ENCODE peak calls at places on chromosomes 7 and 10, in nine cellular contexts. One of them, this sample, is unnamed.
A peak's percentile ranks its signal among the peaks of the same experiment; 100 is the strongest.

GRCh38 chr7:87608443-87608842 is 7.8 kb upstream of the ABCB1 start:
- DNase-seq in IMR-90: no peak
- DNase-seq in bronchial epithelial cell: no peak
- DNase-seq in right lobe of liver: no peak
- DNase-seq in BJ: no peak
- DNase-seq in fibroblast of mammary gland: no peak
- DNase-seq in cardiac muscle cell: no peak
- DNase-seq in upper lobe of left lung: no peak
- DNase-seq in CD8-positive, alpha-beta T cell: no peak
- DNase-seq in this sample: no peak

GRCh38 chr10:65556006-65556405 is 1369.8 kb upstream of the LRRTM3 start:
- DNase-seq in CD8-positive, alpha-beta T cell: no peak
- DNase-seq in fibroblast of mammary gland: no peak
- DNase-seq in cardiac muscle cell: no peak
- DNase-seq in right lobe of liver: no peak
- DNase-seq in IMR-90: no peak
- DNase-seq in upper lobe of left lung: no peak
- DNase-seq in bronchial epithelial cell: no peak
- DNase-seq in BJ: no peak
- DNase-seq in this sample: no peak

GRCh38 chr7:84085147-84085546 is 109.4 kb downstream of the SEMA3A start:
- DNase-seq in right lobe of liver: no peak
- DNase-seq in cardiac muscle cell: peak; percentile 42
- DNase-seq in upper lobe of left lung: no peak
- DNase-seq in IMR-90: peak; percentile 85
- DNase-seq in fibroblast of mammary gland: peak; percentile 76
- DNase-seq in bronchial epithelial cell: peak; percentile 65
- DNase-seq in CD8-positive, alpha-beta T cell: no peak
- DNase-seq in BJ: no peak
- DNase-seq in this sample: no peak

GRCh38 chr7:84372712-84373111 is 178.1 kb upstream of the SEMA3A start:
- DNase-seq in BJ: no peak
- DNase-seq in cardiac muscle cell: peak; percentile 76
- DNase-seq in bronchial epithelial cell: peak; percentile 35
- DNase-seq in CD8-positive, alpha-beta T cell: no peak
- DNase-seq in upper lobe of left lung: no peak
- DNase-seq in IMR-90: peak; percentile 52
- DNase-seq in fibroblast of mammary gland: peak; percentile 56
- DNase-seq in right lobe of liver: no peak
- DNase-seq in this sample: no peak

GRCh38 chr10:91798736-91799579 is 732 bp downstream of the TNKS2 start:
- DNase-seq in BJ: peak; percentile 18
- DNase-seq in IMR-90: peak; percentile 50
- DNase-seq in upper lobe of left lung: no peak
- DNase-seq in bronchial epithelial cell: peak; percentile 69
- DNase-seq in right lobe of liver: peak; percentile 65
- DNase-seq in fibroblast of mammary gland: peak; percentile 56
- DNase-seq in CD8-positive, alpha-beta T cell: peak; percentile 56
- DNase-seq in cardiac muscle cell: peak; percentile 51
- DNase-seq in this sample: no peak

GRCh38 chr7:129742267-129742666 is 130.7 kb downstream of the NRF1 start:
- DNase-seq in cardiac muscle cell: no peak
- DNase-seq in bronchial epithelial cell: no peak
- DNase-seq in right lobe of liver: no peak
- DNase-seq in CD8-positive, alpha-beta T cell: no peak
- DNase-seq in IMR-90: no peak
- DNase-seq in fibroblast of mammary gland: no peak
- DNase-seq in upper lobe of left lung: no peak
- DNase-seq in BJ: no peak
- DNase-seq in this sample: no peak

GRCh38 chr10:15253951-15254807 is 85.7 kb upstream of the NMT2 start:
- DNase-seq in CD8-positive, alpha-beta T cell: no peak
- DNase-seq in bronchial epithelial cell: no peak
- DNase-seq in right lobe of liver: no peak
- DNase-seq in upper lobe of left lung: no peak
- DNase-seq in IMR-90: no peak
- DNase-seq in cardiac muscle cell: no peak
- DNase-seq in BJ: no peak
- DNase-seq in fibroblast of mammary gland: no peak
- DNase-seq in this sample: no peak

GRCh38 chr10:85601526-85601925 is 765.1 kb downstream of the GRID1 start:
- DNase-seq in BJ: no peak
- DNase-seq in fibroblast of mammary gland: no peak
- DNase-seq in upper lobe of left lung: no peak
- DNase-seq in bronchial epithelial cell: no peak
- DNase-seq in IMR-90: no peak
- DNase-seq in right lobe of liver: peak; percentile 10
- DNase-seq in cardiac muscle cell: no peak
- DNase-seq in CD8-positive, alpha-beta T cell: no peak
- DNase-seq in this sample: no peak

GRCh38 chr7:103660455-103661371 is 214.7 kb upstream of the SLC26A5 start:
- DNase-seq in fibroblast of mammary gland: peak; percentile 69
- DNase-seq in right lobe of liver: no peak
- DNase-seq in CD8-positive, alpha-beta T cell: no peak
- DNase-seq in cardiac muscle cell: peak; percentile 14
- DNase-seq in bronchial epithelial cell: peak; percentile 88
- DNase-seq in upper lobe of left lung: no peak
- DNase-seq in BJ: no peak
- DNase-seq in IMR-90: peak; percentile 75
- DNase-seq in this sample: no peak

GRCh38 chr10:132106431-132106830 is 40.7 kb downstream of the JAKMIP3 start:
- DNase-seq in IMR-90: no peak
- DNase-seq in upper lobe of left lung: no peak
- DNase-seq in bronchial epithelial cell: no peak
- DNase-seq in fibroblast of mammary gland: no peak
- DNase-seq in cardiac muscle cell: no peak
- DNase-seq in BJ: no peak
- DNase-seq in CD8-positive, alpha-beta T cell: no peak
- DNase-seq in right lobe of liver: peak; percentile 24
- DNase-seq in this sample: no peak

GRCh38 chr10:23439920-23440875 is 1.3 kb downstream of the OTUD1 start:
- DNase-seq in IMR-90: peak; percentile 37
- DNase-seq in bronchial epithelial cell: peak; percentile 64
- DNase-seq in BJ: no peak
- DNase-seq in cardiac muscle cell: peak; percentile 33
- DNase-seq in right lobe of liver: peak; percentile 54
- DNase-seq in fibroblast of mammary gland: peak; percentile 78
- DNase-seq in upper lobe of left lung: peak; percentile 50
- DNase-seq in CD8-positive, alpha-beta T cell: peak; percentile 20
- DNase-seq in this sample: peak; percentile 3

GRCh38 chr10:92068900-92069299 is 145.3 kb downstream of the BTAF1 start:
- DNase-seq in right lobe of liver: no peak
- DNase-seq in BJ: no peak
- DNase-seq in CD8-positive, alpha-beta T cell: no peak
- DNase-seq in IMR-90: peak; percentile 89
- DNase-seq in cardiac muscle cell: no peak
- DNase-seq in upper lobe of left lung: no peak
- DNase-seq in bronchial epithelial cell: no peak
- DNase-seq in fibroblast of mammary gland: peak; percentile 12
- DNase-seq in this sample: no peak

GRCh38 chr7:139396323-139396951 is 36.7 kb downstream of the LUC7L2 start:
- DNase-seq in CD8-positive, alpha-beta T cell: no peak
- DNase-seq in upper lobe of left lung: no peak
- DNase-seq in IMR-90: peak; percentile 13
- DNase-seq in cardiac muscle cell: no peak
- DNase-seq in bronchial epithelial cell: no peak
- DNase-seq in right lobe of liver: no peak
- DNase-seq in BJ: no peak
- DNase-seq in fibroblast of mammary gland: peak; percentile 2
- DNase-seq in this sample: no peak

GRCh38 chr7:112266595-112267270 is 60.2 kb downstream of the ZNF277 start:
- DNase-seq in IMR-90: peak; percentile 40
- DNase-seq in cardiac muscle cell: peak; percentile 63
- DNase-seq in BJ: no peak
- DNase-seq in CD8-positive, alpha-beta T cell: no peak
- DNase-seq in upper lobe of left lung: no peak
- DNase-seq in bronchial epithelial cell: no peak
- DNase-seq in fibroblast of mammary gland: peak; percentile 58
- DNase-seq in right lobe of liver: no peak
- DNase-seq in this sample: peak; percentile 34

GRCh38 chr10:133176546-133176945 is 16.5 kb downstream of the KNDC1 start:
- DNase-seq in IMR-90: no peak
- DNase-seq in right lobe of liver: peak; percentile 26
- DNase-seq in cardiac muscle cell: no peak
- DNase-seq in BJ: no peak
- DNase-seq in CD8-positive, alpha-beta T cell: no peak
- DNase-seq in bronchial epithelial cell: no peak
- DNase-seq in upper lobe of left lung: no peak
- DNase-seq in fibroblast of mammary gland: no peak
- DNase-seq in this sample: no peak

GRCh38 chr7:80135306-80136104 is 874 bp downstream of the GNAI1 start:
- DNase-seq in CD8-positive, alpha-beta T cell: peak; percentile 10
- DNase-seq in cardiac muscle cell: peak; percentile 43
- DNase-seq in upper lobe of left lung: peak; percentile 91
- DNase-seq in IMR-90: peak; percentile 32
- DNase-seq in right lobe of liver: no peak
- DNase-seq in bronchial epithelial cell: peak; percentile 37
- DNase-seq in fibroblast of mammary gland: peak; percentile 23
- DNase-seq in BJ: no peak
- DNase-seq in this sample: no peak

GRCh38 chr7:150325110-150325611 is 1.8 kb upstream of the ACTR3C start:
- DNase-seq in IMR-90: peak; percentile 17
- DNase-seq in cardiac muscle cell: peak; percentile 95
- DNase-seq in upper lobe of left lung: peak; percentile 80
- DNase-seq in BJ: no peak
- DNase-seq in right lobe of liver: peak; percentile 72
- DNase-seq in fibroblast of mammary gland: peak; percentile 26
- DNase-seq in bronchial epithelial cell: no peak
- DNase-seq in CD8-positive, alpha-beta T cell: no peak
- DNase-seq in this sample: peak; percentile 42

GRCh38 chr10:70585555-70586243 is 16.8 kb downstream of the PRF1 start:
- DNase-seq in fibroblast of mammary gland: no peak
- DNase-seq in bronchial epithelial cell: no peak
- DNase-seq in upper lobe of left lung: no peak
- DNase-seq in BJ: no peak
- DNase-seq in CD8-positive, alpha-beta T cell: no peak
- DNase-seq in IMR-90: no peak
- DNase-seq in cardiac muscle cell: no peak
- DNase-seq in right lobe of liver: peak; percentile 14
- DNase-seq in this sample: no peak

GRCh38 chr7:75559355-75559986 is 67.4 kb downstream of the SPDYE5 start:
- DNase-seq in upper lobe of left lung: peak; percentile 72
- DNase-seq in fibroblast of mammary gland: no peak
- DNase-seq in right lobe of liver: no peak
- DNase-seq in BJ: no peak
- DNase-seq in bronchial epithelial cell: no peak
- DNase-seq in cardiac muscle cell: no peak
- DNase-seq in CD8-positive, alpha-beta T cell: no peak
- DNase-seq in IMR-90: no peak
- DNase-seq in this sample: no peak

DNA sequence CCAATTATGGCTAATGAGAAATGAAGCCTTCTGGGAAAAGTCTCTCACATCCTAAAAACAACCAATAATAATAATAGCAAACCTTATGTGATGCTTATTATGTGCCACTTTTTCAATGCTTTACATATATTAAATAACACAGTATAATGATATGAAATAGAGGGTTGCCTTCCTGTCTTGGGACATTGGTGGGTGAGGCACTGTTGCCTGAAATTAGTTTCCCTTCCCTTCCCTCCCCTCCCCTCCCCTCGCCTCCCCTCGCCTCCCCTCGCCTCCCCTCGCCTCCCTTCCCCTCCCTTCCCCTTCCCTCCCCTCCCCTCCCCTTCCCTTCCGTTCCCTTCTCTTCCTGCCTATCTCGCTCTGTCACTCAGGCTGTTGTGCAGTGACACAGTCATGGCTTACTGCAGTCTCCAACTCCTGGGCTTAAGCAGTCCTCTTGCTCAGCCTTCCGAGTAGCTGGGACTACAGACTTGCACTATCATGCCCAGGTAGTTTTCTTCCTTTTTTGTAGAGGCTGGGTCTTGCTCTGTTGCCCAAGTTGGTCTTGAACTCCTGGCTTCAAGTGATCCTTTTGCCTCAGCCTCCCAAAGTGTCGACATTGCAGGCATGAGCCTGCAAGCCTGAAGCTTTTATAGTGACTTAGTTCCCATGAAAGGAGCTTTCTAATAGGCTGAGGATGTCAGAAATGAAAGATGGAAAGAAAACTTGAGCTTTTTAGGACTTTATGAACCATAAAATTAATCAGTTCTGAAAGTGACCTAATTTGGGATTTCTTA is 47.9 kb downstream of the PHTF2 start:
- DNase-seq in BJ: no peak
- DNase-seq in bronchial epithelial cell: no peak
- DNase-seq in right lobe of liver: no peak
- DNase-seq in CD8-positive, alpha-beta T cell: no peak
- DNase-seq in IMR-90: no peak
- DNase-seq in upper lobe of left lung: no peak
- DNase-seq in fibroblast of mammary gland: no peak
- DNase-seq in cardiac muscle cell: no peak
- DNase-seq in this sample: no peak
- TF ChIP-seq CTCF in BJ: no peak
- TF ChIP-seq CTCF in bronchial epithelial cell: no peak
- TF ChIP-seq CTCF in right lobe of liver: no peak
- TF ChIP-seq CTCF in CD8-positive, alpha-beta T cell: no peak
- TF ChIP-seq CTCF in IMR-90: no peak
- TF ChIP-seq CTCF in upper lobe of left lung: no peak
- TF ChIP-seq CTCF in fibroblast of mammary gland: no peak
- TF ChIP-seq CTCF in cardiac muscle cell: no peak
- TF ChIP-seq CTCF in this sample: no peak

GRCh38 chr7:123323689-123324088 is 123.9 kb upstream of the SLC13A1 start:
- DNase-seq in fibroblast of mammary gland: no peak
- DNase-seq in right lobe of liver: no peak
- DNase-seq in bronchial epithelial cell: no peak
- DNase-seq in CD8-positive, alpha-beta T cell: no peak
- DNase-seq in BJ: no peak
- DNase-seq in cardiac muscle cell: no peak
- DNase-seq in IMR-90: no peak
- DNase-seq in upper lobe of left lung: no peak
- DNase-seq in this sample: no peak
- H3K4me3 ChIP-seq in fibroblast of mammary gland: no peak overlapping the region
- H3K4me3 ChIP-seq in right lobe of liver: no peak overlapping the region
- H3K4me3 ChIP-seq in bronchial epithelial cell: no peak overlapping the region
- H3K4me3 ChIP-seq in CD8-positive, alpha-beta T cell: no peak overlapping the region
- H3K4me3 ChIP-seq in BJ: no peak overlapping the region
- H3K4me3 ChIP-seq in cardiac muscle cell: no peak overlapping the region
- H3K4me3 ChIP-seq in IMR-90: no peak overlapping the region
- H3K4me3 ChIP-seq in upper lobe of left lung: no peak overlapping the region
- H3K4me3 ChIP-seq in this sample: no peak overlapping the region

GRCh38 chr7:28623863-28624262 is 211.5 kb downstream of the CREB5 start:
- DNase-seq in CD8-positive, alpha-beta T cell: no peak
- DNase-seq in right lobe of liver: no peak
- DNase-seq in IMR-90: no peak
- DNase-seq in upper lobe of left lung: no peak
- DNase-seq in cardiac muscle cell: no peak
- DNase-seq in bronchial epithelial cell: peak; percentile 56
- DNase-seq in fibroblast of mammary gland: peak; percentile 14
- DNase-seq in BJ: no peak
- DNase-seq in this sample: no peak
- TF ChIP-seq CTCF in CD8-positive, alpha-beta T cell: no peak
- TF ChIP-seq CTCF in right lobe of liver: peak; percentile 34
- TF ChIP-seq CTCF in IMR-90: no peak
- TF ChIP-seq CTCF in upper lobe of left lung: no peak
- TF ChIP-seq CTCF in cardiac muscle cell: peak; percentile 16
- TF ChIP-seq CTCF in bronchial epithelial cell: peak; percentile 18
- TF ChIP-seq CTCF in fibroblast of mammary gland: peak; percentile 14
- TF ChIP-seq CTCF in BJ: no peak
- TF ChIP-seq CTCF in this sample: no peak

DNA sequence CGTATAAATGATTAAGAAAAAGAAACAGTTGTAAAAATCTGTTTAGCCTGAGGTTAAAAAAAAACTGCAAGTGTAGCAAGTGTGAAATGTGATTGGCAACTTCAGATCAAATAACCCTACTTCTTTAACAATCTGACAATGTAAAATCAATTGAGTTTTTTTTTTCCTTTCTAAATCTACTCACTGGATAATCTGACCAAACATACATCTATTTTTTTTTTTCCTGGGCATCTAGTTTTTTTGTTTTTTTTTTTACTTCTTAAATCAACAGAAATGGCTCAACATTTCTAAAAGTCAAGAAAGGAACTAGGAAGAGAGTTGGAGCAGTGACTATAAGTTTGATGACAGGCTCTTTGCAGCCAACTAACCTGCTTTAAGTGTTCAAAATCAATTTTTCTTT is 1.4 kb downstream of the ARL3 start:
- DNase-seq in CD8-positive, alpha-beta T cell: no peak
- DNase-seq in IMR-90: no peak
- DNase-seq in cardiac muscle cell: no peak
- DNase-seq in BJ: no peak
- DNase-seq in bronchial epithelial cell: no peak
- DNase-seq in right lobe of liver: no peak
- DNase-seq in upper lobe of left lung: no peak
- DNase-seq in fibroblast of mammary gland: no peak
- DNase-seq in this sample: no peak
- H3K4me3 ChIP-seq in CD8-positive, alpha-beta T cell: peak overlapping the region; percentile 98
- H3K4me3 ChIP-seq in IMR-90: peak overlapping the region; percentile 81
- H3K4me3 ChIP-seq in cardiac muscle cell: peak overlapping the region; percentile 77
- H3K4me3 ChIP-seq in BJ: peak overlapping the region; percentile 94
- H3K4me3 ChIP-seq in bronchial epithelial cell: no peak overlapping the region
- H3K4me3 ChIP-seq in right lobe of liver: peak overlapping the region; percentile 98
- H3K4me3 ChIP-seq in upper lobe of left lung: peak overlapping the region; percentile 96
- H3K4me3 ChIP-seq in fibroblast of mammary gland: peak overlapping the region; percentile 90
- H3K4me3 ChIP-seq in this sample: peak overlapping the region; percentile 99

This sample was measured in AG09309.